ENCODE peak calls at places on chromosomes 12 and 14, in six cellular contexts. E, W, X, Y, F and N are unnamed samples.

GRCh38 chr14:106459971-106460730 is 933.8 kb downstream of the TMEM121 start:
- DNase-seq in E (no peak), W (peak), X (peak), Y (peak), F (peak), N (peak)

GRCh38 chr12:49750027-49750977 is 8.9 kb downstream of the TMBIM6 start:
- DNase-seq in E (peak), W (no peak), X (no peak), Y (no peak), F (peak), N (no peak)

GRCh38 chr12:125070117-125070516 is 4.9 kb downstream of the AACS start:
- DNase-seq in E (no peak), W (no peak), X (no peak), Y (no peak), F (no peak), N (no peak)

GRCh38 chr14:51969852-51970251 is 19.5 kb upstream of the RTRAF start:
- DNase-seq in E (no peak), W (no peak), X (no peak), Y (no peak), F (no peak), N (no peak)

GRCh38 chr14:52268191-52269061 is 928 bp downstream of the PTGDR start:
- DNase-seq in E (peak), W (no peak), X (no peak), Y (peak), F (peak), N (no peak)

GRCh38 chr14:31968912-31969311 is 108.2 kb upstream of the ARHGAP5 start:
- DNase-seq in E (no peak), W (no peak), X (no peak), Y (no peak), F (no peak), N (no peak)

GRCh38 chr12:685388-685787 is 22.1 kb upstream of the NINJ2 start:
- DNase-seq in E (peak), W (no peak), X (peak), Y (peak), F (peak), N (no peak)

GRCh38 chr14:59537476-59537875 is 39.1 kb downstream of the CCDC175 start:
- DNase-seq in E (no peak), W (no peak), X (no peak), Y (no peak), F (no peak), N (no peak)

GRCh38 chr14:44928793-44929192 is 33.0 kb downstream of the KLHL28 start:
- DNase-seq in E (no peak), W (no peak), X (no peak), Y (no peak), F (peak), N (no peak)

GRCh38 chr12:104263026-104263425 is 40.5 kb upstream of the EID3 start:
- DNase-seq in E (no peak), W (no peak), X (no peak), Y (no peak), F (no peak), N (no peak)

GRCh38 chr14:99318959-99319295 is 46.9 kb upstream of the BCL11B start:
- DNase-seq in E (no peak), W (no peak), X (no peak), Y (no peak), F (no peak), N (no peak)

GRCh38 chr12:749871-750270 is 2.5 kb upstream of the WNK1 start:
- DNase-seq in E (no peak), W (no peak), X (no peak), Y (no peak), F (no peak), N (no peak)

GRCh38 chr14:105087963-105088811 is 23.0 kb upstream of the GPR132 start:
- DNase-seq in E (peak), W (no peak), X (no peak), Y (no peak), F (no peak), N (no peak)

GRCh38 chr14:103550451-103551337 is 11.8 kb downstream of the BAG5 start:
- DNase-seq in E (no peak), W (no peak), X (peak), Y (no peak), F (no peak), N (no peak)

GRCh38 chr12:88854260-88854659 is 274.0 kb upstream of the KITLG start:
- DNase-seq in E (peak), W (no peak), X (no peak), Y (no peak), F (no peak), N (no peak)

GRCh38 chr12:24798335-24798734 is 150.6 kb downstream of the BCAT1 start:
- DNase-seq in E (no peak), W (no peak), X (no peak), Y (no peak), F (no peak), N (no peak)

GRCh38 chr12:65232490-65233077 is 45.9 kb upstream of the MSRB3 start:
- DNase-seq in E (peak), W (no peak), X (no peak), Y (no peak), F (no peak), N (peak)

GRCh38 chr12:108643941-108644742 is 10.4 kb upstream of the SELPLG start:
- DNase-seq in E (peak), W (no peak), X (no peak), Y (no peak), F (no peak), N (no peak)

GRCh38 chr12:19846561-19846960 is 407.3 kb downstream of the AEBP2 start:
- DNase-seq in E (peak), W (no peak), X (no peak), Y (no peak), F (no peak), N (no peak)

GRCh38 chr12:75635606-75636444 is 124.4 kb upstream of the KRR1 start:
- DNase-seq in E (peak), W (peak), X (no peak), Y (no peak), F (peak), N (no peak)

GRCh38 chr12:132281021-132281420 is 48.4 kb downstream of the GALNT9 start:
- DNase-seq in E (no peak), W (no peak), X (no peak), Y (no peak), F (no peak), N (no peak)

GRCh38 chr12:83057436-83057835 is 370.7 kb downstream of the TMTC2 start:
- DNase-seq in E (no peak), W (no peak), X (no peak), Y (no peak), F (no peak), N (no peak)

GRCh38 chr14:85602366-85602765 is 72.4 kb downstream of the FLRT2 start:
- DNase-seq in E (no peak), W (no peak), X (no peak), Y (no peak), F (no peak), N (no peak)

GRCh38 chr12:30753761-30754382 is 879 bp downstream of the CAPRIN2 start:
- DNase-seq in E (peak), W (no peak), X (no peak), Y (no peak), F (no peak), N (peak)

GRCh38 chr14:68248481-68249255 is 429.1 kb downstream of the RAD51B start:
- DNase-seq in E (peak), W (peak), X (peak), Y (no peak), F (peak), N (peak)

GRCh38 chr12:89796798-89797382 is 88.3 kb upstream of the ATP2B1 start:
- DNase-seq in E (no peak), W (no peak), X (peak), Y (no peak), F (no peak), N (no peak)

GRCh38 chr14:61140271-61140670 is 140.9 kb downstream of the TMEM30B start:
- DNase-seq in E (peak), W (no peak), X (no peak), Y (no peak), F (no peak), N (no peak)

GRCh38 chr12:80056845-80057244 is 42.5 kb upstream of the OTOGL start:
- DNase-seq in E (peak), W (no peak), X (peak), Y (no peak), F (no peak), N (no peak)

GRCh38 chr12:32501835-32502333 is 102.5 kb downstream of the FGD4 start:
- DNase-seq in E (peak), W (peak), X (peak), Y (no peak), F (no peak), N (peak)

GRCh38 chr12:14886271-14886670 is 617 bp upstream of the MGP start:
- DNase-seq in E (no peak), W (no peak), X (peak), Y (no peak), F (no peak), N (no peak)

GRCh38 chr14:61466249-61466904 is 145.0 kb downstream of the PRKCH start:
- DNase-seq in E (peak), W (no peak), X (no peak), Y (no peak), F (no peak), N (no peak)

GRCh38 chr12:57606399-57606798 is 1.8 kb downstream of the DTX3 start:
- DNase-seq in E (no peak), W (no peak), X (no peak), Y (no peak), F (no peak), N (no peak)